ENCODE peak calls at places on chromosomes 16 and 17, in four cellular contexts. F is progenitor cell of endocrine pancreas; C is testis; M is CD4-positive, alpha-beta T cell. S is an unnamed sample.
A peak's percentile ranks its signal among the peaks of the same experiment; 100 is the strongest.

GRCh38 chr17:50817142-50817751 is 18.1 kb upstream of the WFIKKN2 start:
- DNase-seq in C (peak; percentile 58), M (peak; percentile 52), F (peak; percentile 47), S (no peak)

GRCh38 chr17:56395787-56396186 is 197.7 kb upstream of the NOG start:
- DNase-seq in M (no peak), F (no peak), C (no peak), S (no peak)

GRCh38 chr17:78862073-78863023 is 21.7 kb upstream of the USP36 start:
- DNase-seq in F (no peak), C (peak; percentile 73), M (no peak), S (no peak)

GRCh38 chr17:35001549-35001948 is 21.2 kb downstream of the LIG3 start:
- DNase-seq in F (no peak), C (no peak), M (no peak), S (no peak)

GRCh38 chr17:7380855-7381683 is at the start of gene TNK1:
- DNase-seq in M (no peak), C (peak; percentile 59), F (peak; percentile 33), S (peak; percentile 90)

GRCh38 chr17:7851438-7852261 is 3.2 kb upstream of the TMEM88 start:
- DNase-seq in F (peak; percentile 89), M (peak; percentile 93), C (peak; percentile 94), S (peak; percentile 14)

GRCh38 chr17:80786887-80787286 is 204.8 kb upstream of the CHMP6 start:
- DNase-seq in C (no peak), M (no peak), F (no peak), S (no peak)

GRCh38 chr16:80938035-80938927 is 68.4 kb downstream of the CMC2 start:
- DNase-seq in M (no peak), F (no peak), C (peak; percentile 47), S (no peak)

GRCh38 chr16:83068686-83069085 is 441.9 kb downstream of the CDH13 start:
- DNase-seq in M (no peak), C (no peak), F (no peak), S (no peak)

GRCh38 chr16:56886826-56887225 is 21.8 kb downstream of the SLC12A3 start:
- DNase-seq in M (no peak), F (no peak), C (no peak), S (no peak)

GRCh38 chr17:78717431-78717980 is 64.6 kb downstream of the CYTH1 start:
- DNase-seq in C (peak; percentile 67), M (no peak), F (no peak), S (no peak)

GRCh38 chr17:76740329-76741118 is 2.6 kb downstream of the MFSD11 start:
- DNase-seq in M (no peak), F (no peak), C (no peak), S (no peak)

GRCh38 chr16:51035110-51035498 is 116.0 kb downstream of the SALL1 start:
- DNase-seq in F (no peak), M (no peak), C (no peak), S (no peak)

GRCh38 chr16:30985401-30986128 is 558 bp downstream of the HSD3B7 start:
- DNase-seq in F (peak; percentile 39), C (peak; percentile 43), M (no peak), S (no peak)

GRCh38 chr16:51147776-51148673 is 3.0 kb downstream of the SALL1 start:
- DNase-seq in C (no peak), F (no peak), M (no peak), S (no peak)

GRCh38 chr16:84502581-84502980 is 1.9 kb downstream of the MEAK7 start:
- DNase-seq in C (no peak), M (no peak), F (no peak), S (no peak)

GRCh38 chr17:10249271-10250010 is 51.0 kb upstream of the GAS7 start:
- DNase-seq in F (no peak), C (no peak), M (no peak), S (no peak)

GRCh38 chr17:74758846-74759163 is 10.4 kb downstream of the NHERF1 start:
- DNase-seq in F (no peak), C (no peak), M (no peak), S (no peak)

GRCh38 chr17:44033841-44034408 is 19.2 kb upstream of the TMEM101 start:
- DNase-seq in C (no peak), F (no peak), M (no peak), S (no peak)

GRCh38 chr17:77829871-77830799 is 128.4 kb upstream of the TNRC6C start:
- DNase-seq in M (no peak), F (no peak), C (peak; percentile 63), S (no peak)

GRCh38 chr17:55259684-55260111 is 5.1 kb upstream of the HLF start:
- DNase-seq in C (no peak), M (no peak), F (no peak), S (no peak)

GRCh38 chr17:73285916-73286862 is 24.5 kb upstream of the CPSF4L start:
- DNase-seq in M (no peak), F (no peak), C (no peak), S (no peak)

GRCh38 chr16:67782567-67783352 is 23.6 kb downstream of the RANBP10 start:
- DNase-seq in F (no peak), C (no peak), M (no peak), S (no peak)

GRCh38 chr17:1294157-1294717 is 14.8 kb downstream of the TRARG1 start:
- DNase-seq in F (no peak), C (no peak), M (peak; percentile 82), S (no peak)

GRCh38 chr17:30701498-30701989 is 122.9 kb downstream of the CRLF3 start:
- DNase-seq in M (no peak), F (no peak), C (no peak), S (no peak)

GRCh38 chr16:84806256-84806889 is 13.4 kb upstream of the CRISPLD2 start:
- DNase-seq in C (peak; percentile 35), F (no peak), M (no peak), S (no peak)

GRCh38 chr16:11560701-11561439 is 25.8 kb downstream of the LITAF start:
- DNase-seq in F (no peak), M (peak; percentile 60), C (no peak), S (no peak)

GRCh38 chr17:37750768-37751466 is 6.1 kb upstream of the HNF1B start:
- DNase-seq in C (no peak), M (no peak), F (no peak), S (no peak)

GRCh38 chr16:57534881-57535658 is 1.3 kb downstream of the CCDC102A start:
- DNase-seq in M (no peak), C (peak; percentile 10), F (no peak), S (no peak)

GRCh38 chr17:3049705-3050295 is 13.6 kb downstream of the OR1D5 start:
- DNase-seq in C (no peak), M (no peak), F (no peak), S (no peak)

GRCh38 chr16:77277141-77277540 is 77.9 kb downstream of the SYCE1L start:
- DNase-seq in F (no peak), C (no peak), M (no peak), S (no peak)

GRCh38 chr16:77277571-77277970 is 78.4 kb downstream of the SYCE1L start:
- DNase-seq in F (no peak), M (no peak), C (no peak), S (no peak)

GRCh38 chr16:77271532-77272426 is 72.6 kb downstream of the SYCE1L start:
- DNase-seq in F (no peak), M (no peak), C (no peak), S (no peak)

GRCh38 chr16:77276686-77277085 is 77.5 kb downstream of the SYCE1L start:
- DNase-seq in F (no peak), M (no peak), C (no peak), S (no peak)

DNA sequence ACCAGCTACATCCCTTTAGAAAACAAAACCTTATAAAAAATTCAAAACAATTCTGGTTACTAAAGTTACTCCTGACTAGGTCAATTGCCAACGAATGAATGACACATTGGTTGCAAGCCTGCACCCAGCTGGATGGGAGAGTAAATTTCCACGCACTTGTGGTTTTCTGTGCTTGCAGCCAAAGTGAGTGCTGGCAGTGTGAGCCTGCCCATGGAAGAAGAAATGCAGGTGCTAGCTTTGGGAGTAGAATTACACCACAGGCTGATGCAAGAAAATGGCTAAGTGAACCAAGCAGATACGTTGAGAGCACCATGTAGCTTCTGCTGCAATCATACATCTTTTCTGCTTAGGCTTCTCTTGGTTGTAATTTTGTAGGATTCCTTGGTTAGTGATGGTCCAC is 74.6 kb downstream of the SYCE1L start:
- DNase-seq in C (no peak), M (no peak), F (no peak), S (no peak)
- TF ChIP-seq CTCF in C (no peak), M (no peak), F (no peak), S (no peak)

GRCh38 chr16:70252355-70252988 is 732 bp upstream of the EXOSC6 start:
- DNase-seq in F (no peak), M (no peak), C (peak; percentile 52), S (no peak)

GRCh38 chr16:70253291-70254094 is 1.8 kb upstream of the EXOSC6 start:
- DNase-seq in C (peak; percentile 41), M (no peak), F (no peak), S (no peak)

GRCh38 chr16:70255584-70255983 is 3.8 kb upstream of the EXOSC6 start:
- DNase-seq in C (no peak), F (no peak), M (no peak), S (no peak)

GRCh38 chr16:70254965-70255286 is 3.2 kb upstream of the EXOSC6 start:
- DNase-seq in M (no peak), C (no peak), F (no peak), S (no peak)

GRCh38 chr16:70254095-70254964 is 2.6 kb upstream of the EXOSC6 start:
- DNase-seq in M (no peak), C (no peak), F (no peak), S (no peak)
- TF ChIP-seq CTCF in M (peak; percentile 9), C (no peak), F (no peak), S (no peak)

DNA sequence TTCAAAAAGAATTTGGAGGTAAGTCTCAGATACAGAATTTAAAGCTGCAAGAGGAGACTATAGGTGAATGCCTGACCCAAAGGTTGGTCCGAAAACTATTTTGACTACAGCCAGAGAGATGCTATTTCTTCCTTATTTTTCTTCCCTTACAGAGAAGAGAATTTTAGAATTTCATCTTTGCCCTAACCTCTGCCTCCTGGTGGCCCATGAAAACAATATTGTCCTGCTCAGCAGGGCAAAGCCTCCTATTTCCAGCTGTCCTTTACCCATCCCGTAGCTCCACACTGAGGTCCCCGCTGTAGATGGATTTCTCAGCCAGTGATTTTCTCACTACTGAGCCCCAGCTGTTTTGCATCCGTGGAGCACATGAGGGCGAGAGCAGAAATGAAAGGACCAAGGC is 24.6 kb downstream of the HOXB1 start:
- DNase-seq in F (no peak), C (no peak), M (no peak), S (no peak)
- TF ChIP-seq CTCF in F (no peak), C (no peak), M (no peak), S (no peak)

DNA sequence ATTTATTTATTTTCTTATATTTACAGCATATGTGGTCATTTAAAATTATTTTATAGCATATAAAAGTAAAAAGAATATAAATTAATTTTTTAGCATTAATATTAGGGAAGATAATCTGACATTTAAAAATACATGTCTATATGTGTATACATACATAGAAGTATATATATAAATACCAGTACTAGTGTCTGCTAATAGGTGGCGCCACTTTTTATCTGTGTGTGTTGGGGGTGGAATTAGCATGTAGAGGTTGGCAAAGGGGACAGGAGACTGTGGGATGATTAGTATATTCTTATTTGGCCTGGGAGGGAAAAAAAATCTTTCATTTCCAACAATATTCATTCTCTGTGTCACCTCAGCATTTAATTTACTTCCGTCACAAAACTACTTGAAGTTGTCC is 359.1 kb downstream of the WWOX start:
- DNase-seq in M (no peak), C (no peak), F (no peak), S (no peak)
- TF ChIP-seq CTCF in M (no peak), C (no peak), F (peak; percentile 32), S (peak; percentile 16)

S was measured in D721Med.